ENCODE peak calls at places on chromosomes 6 and 20, in four cellular contexts. One of them, this sample, is unnamed.

GRCh38 chr6:15616266-15616665 is 46.6 kb downstream of the DTNBP1 start:
- DNase-seq in brain microvascular endothelial cell: no peak
- DNase-seq in NAMALWA: no peak
- DNase-seq in cardiac muscle cell: no peak
- DNase-seq in this sample: no peak

GRCh38 chr6:132974122-132974521 is 159.8 kb downstream of the RPS12 start:
- DNase-seq in brain microvascular endothelial cell: no peak
- DNase-seq in NAMALWA: no peak
- DNase-seq in cardiac muscle cell: no peak
- DNase-seq in this sample: no peak

GRCh38 chr20:45117581-45117980 is 2.6 kb upstream of the WFDC5 start:
- DNase-seq in brain microvascular endothelial cell: no peak
- DNase-seq in NAMALWA: no peak
- DNase-seq in cardiac muscle cell: no peak
- DNase-seq in this sample: no peak

GRCh38 chr20:36277546-36277945 is 28.6 kb upstream of the DLGAP4 start:
- DNase-seq in brain microvascular endothelial cell: no peak
- DNase-seq in NAMALWA: no peak
- DNase-seq in cardiac muscle cell: no peak
- DNase-seq in this sample: no peak

GRCh38 chr20:21633829-21634228 is 71.6 kb upstream of the PAX1 start:
- DNase-seq in brain microvascular endothelial cell: no peak
- DNase-seq in NAMALWA: no peak
- DNase-seq in cardiac muscle cell: no peak
- DNase-seq in this sample: no peak

GRCh38 chr20:1888796-1889463 is 6.3 kb upstream of the SIRPA start:
- DNase-seq in brain microvascular endothelial cell: no peak
- DNase-seq in NAMALWA: no peak
- DNase-seq in cardiac muscle cell: peak; percentile 64
- DNase-seq in this sample: no peak

GRCh38 chr6:89079611-89080213 is 839 bp upstream of the PNRC1 start:
- DNase-seq in brain microvascular endothelial cell: peak; percentile 49
- DNase-seq in NAMALWA: peak; percentile 79
- DNase-seq in cardiac muscle cell: peak; percentile 86
- DNase-seq in this sample: peak; percentile 26

GRCh38 chr6:36947570-36948351 is 6.8 kb upstream of the PI16 start:
- DNase-seq in brain microvascular endothelial cell: no peak
- DNase-seq in NAMALWA: no peak
- DNase-seq in cardiac muscle cell: no peak
- DNase-seq in this sample: peak; percentile 21

GRCh38 chr6:152293404-152293803 is 343.8 kb downstream of the SYNE1 start:
- DNase-seq in brain microvascular endothelial cell: no peak
- DNase-seq in NAMALWA: no peak
- DNase-seq in cardiac muscle cell: no peak
- DNase-seq in this sample: no peak

GRCh38 chr6:11812439-11812838 is 33.8 kb upstream of the ADTRP start:
- DNase-seq in brain microvascular endothelial cell: no peak
- DNase-seq in NAMALWA: no peak
- DNase-seq in cardiac muscle cell: no peak
- DNase-seq in this sample: no peak

GRCh38 chr6:140897804-140898573 is 1234.7 kb upstream of the GJE1 start:
- DNase-seq in brain microvascular endothelial cell: no peak
- DNase-seq in NAMALWA: peak; percentile 58
- DNase-seq in cardiac muscle cell: no peak
- DNase-seq in this sample: no peak

GRCh38 chr20:62162765-62163484 is 19.4 kb downstream of the SS18L1 start:
- DNase-seq in brain microvascular endothelial cell: no peak
- DNase-seq in NAMALWA: no peak
- DNase-seq in cardiac muscle cell: no peak
- DNase-seq in this sample: no peak

GRCh38 chr6:79699606-79700005 is 68.5 kb downstream of the SH3BGRL2 start:
- DNase-seq in brain microvascular endothelial cell: no peak
- DNase-seq in NAMALWA: no peak
- DNase-seq in cardiac muscle cell: no peak
- DNase-seq in this sample: no peak

GRCh38 chr20:44739952-44740351 is 5.7 kb upstream of the KCNK15 start:
- DNase-seq in brain microvascular endothelial cell: no peak
- DNase-seq in NAMALWA: no peak
- DNase-seq in cardiac muscle cell: no peak
- DNase-seq in this sample: no peak

GRCh38 chr6:28643017-28643740 is 117.5 kb downstream of the GPX5 start:
- DNase-seq in brain microvascular endothelial cell: peak; percentile 81
- DNase-seq in NAMALWA: peak; percentile 72
- DNase-seq in cardiac muscle cell: peak; percentile 73
- DNase-seq in this sample: no peak

GRCh38 chr20:62793757-62794006 is 2.6 kb upstream of the MRGBP start:
- DNase-seq in brain microvascular endothelial cell: no peak
- DNase-seq in NAMALWA: no peak
- DNase-seq in cardiac muscle cell: no peak
- DNase-seq in this sample: no peak

GRCh38 chr6:160188773-160189172 is 67.2 kb downstream of the SLC22A1 start:
- DNase-seq in brain microvascular endothelial cell: no peak
- DNase-seq in NAMALWA: no peak
- DNase-seq in cardiac muscle cell: no peak
- DNase-seq in this sample: no peak

GRCh38 chr6:14001329-14002012 is 76.7 kb downstream of the RNF182 start:
- DNase-seq in brain microvascular endothelial cell: peak; percentile 98
- DNase-seq in NAMALWA: no peak
- DNase-seq in cardiac muscle cell: peak; percentile 87
- DNase-seq in this sample: no peak

GRCh38 chr6:72132425-72132824 is 246.1 kb downstream of the RIMS1 start:
- DNase-seq in brain microvascular endothelial cell: no peak
- DNase-seq in NAMALWA: no peak
- DNase-seq in cardiac muscle cell: no peak
- DNase-seq in this sample: no peak

GRCh38 chr6:150539568-150539967 is 60.1 kb upstream of the PLEKHG1 start:
- DNase-seq in brain microvascular endothelial cell: no peak
- DNase-seq in NAMALWA: no peak
- DNase-seq in cardiac muscle cell: no peak
- DNase-seq in this sample: no peak

GRCh38 chr20:19943021-19943659 is 74.0 kb upstream of the NAA20 start:
- DNase-seq in brain microvascular endothelial cell: no peak
- DNase-seq in NAMALWA: no peak
- DNase-seq in cardiac muscle cell: no peak
- DNase-seq in this sample: no peak

GRCh38 chr6:98657764-98658163 is 176.6 kb upstream of the POU3F2 start:
- DNase-seq in brain microvascular endothelial cell: peak; percentile 28
- DNase-seq in NAMALWA: peak; percentile 27
- DNase-seq in cardiac muscle cell: peak; percentile 42
- DNase-seq in this sample: no peak

GRCh38 chr6:49551126-49551865 is 828 bp downstream of the C6orf141 start:
- DNase-seq in brain microvascular endothelial cell: no peak
- DNase-seq in NAMALWA: no peak
- DNase-seq in cardiac muscle cell: no peak
- DNase-seq in this sample: no peak